ENCODE peak calls at places on chromosomes 2 and 18, in eight cellular contexts. K, Z, U, B, P, T, Q and J are unnamed samples.

GRCh38 chr2:27212626-27213471 is 781 bp upstream of the SLC5A6 start:
- DNase-seq in B (peak; percentile 41), K (peak; percentile 84), T (peak; percentile 67), Q (no peak), P (no peak), U (no peak), Z (peak; percentile 33), J (no peak)

GRCh38 chr2:221518201-221518936 is 53.7 kb downstream of the EPHA4 start:
- DNase-seq in Q (no peak), K (peak; percentile 79), B (no peak), U (no peak), P (no peak), Z (no peak), T (no peak), J (no peak)

GRCh38 chr2:40844353-40845277 is 392.7 kb upstream of the SLC8A1 start:
- DNase-seq in Q (no peak), P (no peak), U (no peak), Z (no peak), K (no peak), B (peak; percentile 3), T (no peak), J (no peak)

GRCh38 chr2:5976626-5977025 is 284.4 kb downstream of the SOX11 start:
- DNase-seq in U (no peak), B (no peak), T (no peak), P (no peak), Q (no peak), Z (no peak), K (no peak), J (no peak)

GRCh38 chr18:10057808-10058791 is 144.3 kb downstream of the VAPA start:
- DNase-seq in Z (no peak), Q (peak; percentile 33), T (no peak), P (no peak), B (peak; percentile 39), K (no peak), U (no peak), J (no peak)

GRCh38 chr2:43125090-43125998 is 101.1 kb downstream of the ZFP36L2 start:
- DNase-seq in Z (no peak), P (no peak), Q (no peak), B (no peak), K (no peak), T (no peak), U (no peak), J (no peak)

GRCh38 chr2:226742346-226742745 is 57.3 kb downstream of the IRS1 start:
- DNase-seq in P (no peak), Z (peak; percentile 68), T (no peak), Q (peak; percentile 75), U (no peak), B (no peak), K (no peak), J (peak; percentile 78)

GRCh38 chr18:76913583-76913982 is 91.2 kb downstream of the ZNF236 start:
- DNase-seq in Q (no peak), U (no peak), Z (peak; percentile 24), T (no peak), P (no peak), K (no peak), B (no peak), J (no peak)

GRCh38 chr2:28544405-28544914 is 48.6 kb downstream of the PLB1 start:
- DNase-seq in Q (no peak), K (no peak), U (no peak), T (no peak), B (no peak), Z (no peak), P (no peak), J (no peak)

GRCh38 chr2:113342650-113343049 is 63.9 kb upstream of the PAX8 start:
- DNase-seq in B (no peak), T (peak; percentile 7), P (no peak), Q (peak; percentile 66), U (peak; percentile 58), K (no peak), Z (no peak), J (no peak)

GRCh38 chr2:165294912-165295311 is 55.7 kb downstream of the SCN2A start:
- DNase-seq in T (no peak), P (no peak), K (no peak), Q (peak; percentile 5), B (no peak), U (no peak), Z (no peak), J (no peak)

GRCh38 chr2:221345516-221345915 is 226.6 kb downstream of the EPHA4 start:
- DNase-seq in Q (no peak), K (no peak), U (no peak), Z (no peak), T (no peak), P (no peak), B (no peak), J (no peak)

GRCh38 chr2:9310827-9311226 is 104.2 kb downstream of the ASAP2 start:
- DNase-seq in K (no peak), Q (no peak), Z (no peak), U (no peak), P (no peak), T (no peak), B (peak; percentile 39), J (no peak)

GRCh38 chr2:240623531-240624010 is 1.7 kb upstream of the GPR35 start:
- DNase-seq in Z (no peak), U (peak; percentile 46), Q (no peak), T (no peak), K (peak; percentile 49), P (peak; percentile 47), B (no peak), J (no peak)

GRCh38 chr2:105795575-105795934 is 50.8 kb downstream of the NCK2 start:
- DNase-seq in B (no peak), U (no peak), Q (no peak), K (no peak), Z (no peak), P (no peak), T (no peak), J (no peak)

GRCh38 chr2:230227216-230227615 is 1.7 kb downstream of the SP140 start:
- DNase-seq in T (no peak), Q (no peak), P (no peak), U (no peak), Z (no peak), B (no peak), K (no peak), J (no peak)

GRCh38 chr2:142241016-142241415 is 110.2 kb upstream of the LRP1B start:
- DNase-seq in U (no peak), T (no peak), B (no peak), Z (no peak), K (no peak), Q (no peak), P (no peak), J (no peak)

GRCh38 chr2:11655495-11655894 is 14.5 kb downstream of the NTSR2 start:
- DNase-seq in Q (no peak), Z (no peak), P (no peak), K (no peak), U (no peak), B (no peak), T (no peak), J (no peak)

GRCh38 chr2:2291500-2292260 is 39.4 kb downstream of the MYT1L start:
- DNase-seq in T (no peak), Z (no peak), Q (peak; percentile 46), U (no peak), B (peak; percentile 12), P (no peak), K (no peak), J (peak; percentile 65)

GRCh38 chr2:121260370-121261154 is 24.4 kb downstream of the TFCP2L1 start:
- DNase-seq in P (no peak), Z (peak; percentile 88), B (no peak), K (no peak), Q (no peak), U (no peak), T (no peak), J (no peak)

GRCh38 chr2:66113116-66113515 is 321.8 kb upstream of the MEIS1 start:
- DNase-seq in Q (no peak), Z (no peak), B (no peak), P (no peak), T (no peak), U (no peak), K (no peak), J (no peak)

GRCh38 chr2:23521060-23521459 is 136.1 kb downstream of the KLHL29 start:
- DNase-seq in Q (no peak), K (no peak), B (no peak), T (no peak), U (no peak), P (no peak), Z (no peak), J (no peak)